ENCODE peak calls at places on chromosomes 1 and 21, in nine cellular contexts. U is AG09309; T is right lobe of liver; C is breast epithelium; I is CD4-positive, CD25-positive, alpha-beta regulatory T cell; F is PC-9; G is neural progenitor cell; Q is OCI-LY7; Y is neuronal stem cell. M is an unnamed sample.

GRCh38 chr1:183633676-183634343 is 1.8 kb downstream of the ARPC5 start:
- DNase-seq in U (peak), T (no peak), C (no peak), I (peak), F (no peak), G (peak), Q (peak), Y (no peak), M (no peak)

GRCh38 chr1:220113136-220113695 is 19.3 kb downstream of the IARS2 start:
- DNase-seq in U (no peak), T (no peak), C (no peak), I (peak), F (no peak), G (peak), Q (peak), Y (no peak), M (no peak)

GRCh38 chr1:199403421-199404116 is 623.9 kb upstream of the NR5A2 start:
- DNase-seq in U (peak), T (no peak), C (no peak), I (no peak), F (no peak), G (no peak), Q (no peak), Y (no peak), M (no peak)

GRCh38 chr1:204924013-204924759 is 53.5 kb downstream of the NFASC start:
- DNase-seq in U (no peak), T (no peak), C (no peak), I (no peak), F (no peak), G (peak), Q (no peak), Y (no peak), M (no peak)

GRCh38 chr1:174965006-174965971 is 34.5 kb upstream of the CACYBP start:
- DNase-seq in U (peak), T (no peak), C (no peak), I (peak), F (no peak), G (no peak), Q (peak), Y (no peak), M (no peak)

GRCh38 chr1:210376836-210377377 is 48.2 kb downstream of the HHAT start:
- DNase-seq in U (no peak), T (no peak), C (no peak), I (no peak), F (no peak), G (no peak), Q (no peak), Y (no peak), M (no peak)

GRCh38 chr1:41240806-41241747 is 1.0 kb downstream of the SCMH1 start:
- DNase-seq in U (no peak), T (peak), C (peak), I (peak), F (peak), G (peak), Q (peak), Y (peak), M (peak)

GRCh38 chr1:27473755-27474154 is 16.2 kb downstream of the WASF2 start:
- DNase-seq in U (no peak), T (no peak), C (no peak), I (no peak), F (no peak), G (no peak), Q (no peak), Y (no peak), M (no peak)

GRCh38 chr1:18875107-18875795 is 15.8 kb upstream of the TAS1R2 start:
- DNase-seq in U (peak), T (peak), C (peak), I (peak), F (peak), G (peak), Q (peak), Y (peak), M (peak)

GRCh38 chr1:203216274-203217138 is 13.0 kb downstream of the CHIT1 start:
- DNase-seq in U (no peak), T (no peak), C (no peak), I (peak), F (peak), G (peak), Q (peak), Y (peak), M (peak)

GRCh38 chr1:203040518-203041275 is 14.4 kb downstream of the PPFIA4 start:
- DNase-seq in U (no peak), T (no peak), C (no peak), I (no peak), F (no peak), G (no peak), Q (no peak), Y (no peak), M (no peak)

GRCh38 chr1:36856126-36856525 is 178.2 kb downstream of the GRIK3 start:
- DNase-seq in U (no peak), T (no peak), C (no peak), I (no peak), F (no peak), G (no peak), Q (peak), Y (no peak), M (no peak)

GRCh38 chr21:14616303-14617039 is 70.4 kb upstream of the SAMSN1 start:
- DNase-seq in U (no peak), T (no peak), C (no peak), I (no peak), F (no peak), G (no peak), Q (no peak), Y (no peak), M (no peak)

GRCh38 chr1:9127395-9128160 is 1.3 kb downstream of the GPR157 start:
- DNase-seq in U (no peak), T (no peak), C (no peak), I (no peak), F (no peak), G (peak), Q (no peak), Y (no peak), M (no peak)

GRCh38 chr1:206558794-206559660 is 51.7 kb downstream of the RASSF5 start:
- DNase-seq in U (no peak), T (no peak), C (no peak), I (peak), F (no peak), G (no peak), Q (peak), Y (no peak), M (no peak)

GRCh38 chr1:228085287-228085926 is 2.9 kb downstream of the ARF1 start:
- DNase-seq in U (peak), T (peak), C (no peak), I (no peak), F (no peak), G (peak), Q (no peak), Y (no peak), M (no peak)
- H3K4me3 ChIP-seq in U (peak), T (peak), C (peak), I (peak), F (peak), G (no peak), Q (peak), Y (no peak), M (peak)

DNA sequence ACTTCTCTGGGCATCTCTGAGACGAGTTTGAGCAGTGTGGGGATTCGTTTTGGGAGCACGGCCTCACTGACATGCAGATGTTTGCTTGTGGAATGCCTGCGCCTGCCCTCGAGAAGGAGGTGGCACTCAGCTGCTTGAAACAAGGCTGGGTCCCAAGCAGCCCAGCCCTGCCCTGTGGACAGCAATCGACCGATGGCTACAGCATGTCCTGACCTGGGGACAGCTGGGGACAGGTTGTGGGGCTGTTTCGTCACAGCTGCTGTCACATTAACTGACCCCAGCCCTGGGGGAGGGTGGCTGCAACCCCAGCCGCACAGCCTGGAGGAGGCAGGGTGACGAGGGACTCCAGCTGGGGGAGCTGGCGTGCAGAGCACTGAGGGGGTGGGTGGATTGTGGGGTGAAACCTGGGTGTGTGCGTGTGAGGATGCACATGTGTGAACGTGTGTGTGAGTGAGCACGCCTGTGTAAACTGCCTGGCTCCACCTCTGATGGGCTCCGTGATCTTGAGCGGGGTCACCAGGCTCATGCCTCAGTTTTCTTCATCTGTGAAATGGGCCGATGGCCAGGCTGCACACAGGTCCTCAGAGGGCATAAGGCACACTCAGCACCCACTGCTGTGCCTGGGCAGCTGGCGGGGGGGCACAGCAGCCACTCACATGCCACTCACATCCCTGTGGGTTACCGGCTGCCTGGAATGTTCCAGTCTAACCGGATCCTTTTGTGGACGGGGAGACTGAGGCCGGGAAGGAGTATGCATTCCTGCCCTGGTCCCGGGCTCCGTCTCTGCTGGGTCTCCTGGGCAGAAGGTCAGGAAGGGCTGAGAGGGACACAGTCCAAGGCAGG is 49.3 kb downstream of the COL18A1 start:
- DNase-seq in U (no peak), T (peak), C (no peak), I (no peak), F (no peak), G (no peak), Q (no peak), Y (no peak), M (no peak)
- H3K4me3 ChIP-seq in U (no peak), T (peak), C (peak), I (no peak), F (no peak), G (no peak), Q (no peak), Y (no peak), M (peak)

GRCh38 chr1:157047064-157047410 is 1.5 kb upstream of the ARHGEF11 start:
- DNase-seq in U (no peak), T (no peak), C (no peak), I (no peak), F (no peak), G (no peak), Q (no peak), Y (no peak), M (no peak)
- H3K4me3 ChIP-seq in U (no peak), T (no peak), C (no peak), I (no peak), F (no peak), G (no peak), Q (no peak), Y (no peak), M (no peak)

GRCh38 chr1:60228253-60228594 is 154.7 kb upstream of the C1orf87 start:
- DNase-seq in U (no peak), T (no peak), C (no peak), I (no peak), F (no peak), G (no peak), Q (no peak), Y (no peak), M (no peak)

GRCh38 chr1:60222492-60223369 is 149.2 kb upstream of the C1orf87 start:
- DNase-seq in U (no peak), T (no peak), C (no peak), I (no peak), F (no peak), G (no peak), Q (no peak), Y (no peak), M (no peak)

GRCh38 chr1:60223370-60223652 is 149.7 kb upstream of the C1orf87 start:
- DNase-seq in U (no peak), T (no peak), C (no peak), I (no peak), F (no peak), G (no peak), Q (no peak), Y (no peak), M (no peak)

DNA sequence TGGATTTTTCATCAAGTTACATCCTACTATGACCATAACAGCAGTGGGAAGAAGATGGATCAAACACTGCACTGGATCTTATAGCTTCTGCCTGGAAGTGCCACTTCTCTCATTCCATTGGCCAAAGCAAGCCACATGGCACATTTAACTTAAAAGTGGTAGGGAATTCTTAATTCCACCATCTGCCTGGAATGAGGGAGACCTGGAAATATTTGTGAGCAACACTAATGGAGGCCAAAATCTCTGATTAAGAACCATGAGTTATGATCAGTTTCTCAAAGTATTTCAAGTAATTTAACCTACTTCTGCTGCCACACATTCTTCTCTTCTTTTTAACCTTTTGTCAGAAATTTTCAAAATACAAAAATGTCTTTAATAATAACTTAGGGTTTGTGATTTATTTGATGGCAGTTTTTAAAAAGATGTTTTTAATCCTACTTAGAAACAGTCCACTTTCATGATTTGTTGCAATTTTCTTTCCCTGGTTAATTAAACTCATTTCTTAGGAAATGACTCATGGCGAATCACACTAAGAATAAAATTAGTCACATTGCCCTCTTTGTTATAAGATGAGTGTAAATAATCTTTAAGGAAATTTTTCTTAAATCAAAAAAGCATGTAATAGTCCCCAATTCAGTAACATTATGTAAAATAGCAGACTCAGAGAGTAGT is 154.1 kb upstream of the C1orf87 start:
- DNase-seq in U (no peak), T (no peak), C (no peak), I (no peak), F (no peak), G (no peak), Q (no peak), Y (no peak), M (no peak)
- H3K4me3 ChIP-seq in U (no peak), T (no peak), C (no peak), I (no peak), F (no peak), G (no peak), Q (no peak), Y (no peak), M (no peak)

DNA sequence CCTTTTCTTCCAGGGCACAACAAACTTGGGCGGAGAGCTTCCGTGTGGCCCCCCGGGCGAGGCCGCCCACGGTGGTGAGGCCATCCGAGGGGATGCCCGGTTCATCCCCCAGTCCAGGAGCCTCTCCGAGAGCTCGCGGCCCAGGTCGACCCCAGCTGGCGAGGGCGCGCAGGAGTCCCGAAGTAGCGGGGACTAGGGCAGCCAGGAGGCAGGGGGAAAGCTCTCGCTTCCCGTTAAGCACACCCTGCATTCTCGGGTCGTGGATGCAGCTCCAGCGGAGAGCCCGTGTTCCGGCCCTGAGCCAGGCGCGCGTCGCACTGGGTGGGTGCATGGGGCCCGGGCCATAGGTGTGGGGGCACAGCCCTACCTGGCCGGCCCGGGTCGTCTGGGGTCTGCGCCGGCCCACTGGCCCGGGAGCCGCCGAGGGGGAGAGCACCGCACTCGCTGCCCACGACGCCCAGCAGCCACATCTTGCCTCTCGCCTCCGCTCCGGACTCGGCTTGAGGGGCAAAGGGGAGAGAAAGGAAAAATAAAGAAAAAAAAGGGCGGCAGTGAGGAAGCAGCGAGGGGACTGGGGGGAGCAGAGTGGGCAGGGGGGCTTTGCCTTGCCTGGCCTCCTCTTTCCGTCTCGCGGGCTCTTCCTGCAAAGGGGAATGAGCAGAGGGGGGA is 1.8 kb downstream of the RNF220 start:
- DNase-seq in U (no peak), T (no peak), C (no peak), I (peak), F (peak), G (peak), Q (no peak), Y (peak), M (no peak)
- H3K4me3 ChIP-seq in U (no peak), T (no peak), C (peak), I (no peak), F (peak), G (peak), Q (no peak), Y (peak), M (peak)